ENCODE peak calls at places on chromosomes 12 and 14, in five cellular contexts. N, Y, D, H and G are unnamed samples.

GRCh38 chr12:112304411-112304810 is 77.8 kb downstream of the HECTD4 start:
- DNase-seq in D (no peak), Y (peak; percentile 9), H (no peak), N (no peak), G (no peak)

GRCh38 chr12:109621864-109622485 is 48.4 kb downstream of the MVK start:
- DNase-seq in D (no peak), H (peak; percentile 74), N (no peak), Y (peak; percentile 61), G (no peak)

GRCh38 chr12:51887476-51888315 is at the start of gene ANKRD33:
- DNase-seq in Y (no peak), H (no peak), N (no peak), D (peak; percentile 47), G (peak; percentile 89)

GRCh38 chr14:50343424-50343823 is 31.3 kb downstream of the DMAC2L start:
- DNase-seq in D (no peak), H (no peak), N (no peak), Y (peak; percentile 12), G (no peak)

GRCh38 chr12:71671816-71672215 is 7.7 kb downstream of the THAP2 start:
- DNase-seq in H (no peak), N (no peak), Y (peak; percentile 13), D (no peak), G (no peak)

GRCh38 chr12:81196595-81196994 is 118.7 kb downstream of the ACSS3 start:
- DNase-seq in Y (no peak), H (no peak), N (no peak), D (no peak), G (no peak)

GRCh38 chr12:39327520-39327919 is 115.4 kb downstream of the KIF21A start:
- DNase-seq in D (no peak), H (no peak), Y (no peak), N (no peak), G (no peak)

GRCh38 chr12:69388371-69388770 is 28.8 kb downstream of the YEATS4 start:
- DNase-seq in H (no peak), Y (peak; percentile 35), D (no peak), N (no peak), G (no peak)

GRCh38 chr12:124045671-124046070 is 72.7 kb downstream of the ZNF664 start:
- DNase-seq in H (no peak), Y (no peak), D (no peak), N (no peak), G (no peak)